ENCODE peak calls at places on chromosomes 3 and 15, in seven cellular contexts. V is body of pancreas, E is neuronal stem cell, R is ovary, Y is fibroblast of the aortic adventitia, L is NCI-H1417, Z is NCI-H1694. S is an unnamed sample.

GRCh38 chr3:82629937-82630336 is 868.5 kb upstream of the GBE1 start:
- DNase-seq in V (no peak), E (no peak), R (no peak), Y (no peak), L (no peak), Z (no peak), S (no peak)

GRCh38 chr3:1068985-1069384 is 23.8 kb upstream of the CNTN6 start:
- DNase-seq in V (no peak), E (no peak), R (no peak), Y (no peak), L (no peak), Z (no peak), S (no peak)

GRCh38 chr15:56772868-56773639 is 39.7 kb upstream of the ZNF280D start:
- DNase-seq in V (no peak), E (no peak), R (no peak), Y (no peak), L (peak), Z (no peak), S (no peak)

GRCh38 chr15:66706225-66706732 is 4.2 kb downstream of the SMAD6 start:
- DNase-seq in V (peak), E (no peak), R (no peak), Y (peak), L (no peak), Z (no peak), S (no peak)

GRCh38 chr15:61715082-61715481 is 345.2 kb downstream of the VPS13C start:
- DNase-seq in V (peak), E (no peak), R (no peak), Y (no peak), L (no peak), Z (no peak), S (no peak)

GRCh38 chr3:28726840-28727239 is 378.2 kb upstream of the AZI2 start:
- DNase-seq in V (peak), E (peak), R (no peak), Y (peak), L (peak), Z (no peak), S (peak)

GRCh38 chr15:85551221-85551832 is 170.9 kb downstream of the AKAP13 start:
- DNase-seq in V (no peak), E (no peak), R (no peak), Y (peak), L (no peak), Z (no peak), S (no peak)

GRCh38 chr3:31840252-31840651 is 140.8 kb downstream of the OSBPL10 start:
- DNase-seq in V (no peak), E (no peak), R (no peak), Y (no peak), L (no peak), Z (no peak), S (no peak)

GRCh38 chr15:25176616-25176923 is 221.8 kb downstream of the SNRPN start:
- DNase-seq in V (no peak), E (no peak), R (no peak), Y (no peak), L (no peak), Z (no peak), S (peak)

GRCh38 chr15:92011611-92012367 is 158.3 kb downstream of the SLCO3A1 start:
- DNase-seq in V (no peak), E (no peak), R (no peak), Y (peak), L (peak), Z (peak), S (no peak)

GRCh38 chr3:36546196-36546595 is 165.9 kb downstream of the STAC start:
- DNase-seq in V (no peak), E (no peak), R (no peak), Y (peak), L (no peak), Z (peak), S (peak)

GRCh38 chr15:53559364-53560253 is 199.9 kb downstream of the WDR72 start:
- DNase-seq in V (no peak), E (peak), R (no peak), Y (no peak), L (no peak), Z (no peak), S (no peak)

GRCh38 chr3:128266453-128266852 is 113.2 kb downstream of the EEFSEC start:
- DNase-seq in V (no peak), E (no peak), R (no peak), Y (no peak), L (no peak), Z (no peak), S (no peak)

GRCh38 chr3:122577409-122578028 is at the start of gene PARP15:
- DNase-seq in V (no peak), E (no peak), R (peak), Y (peak), L (no peak), Z (no peak), S (peak)

GRCh38 chr3:46907271-46907670 is 29.8 kb downstream of the PTH1R start:
- DNase-seq in V (no peak), E (no peak), R (no peak), Y (no peak), L (no peak), Z (no peak), S (no peak)

GRCh38 chr3:142987080-142987700 is 14.2 kb upstream of the U2SURP start:
- DNase-seq in V (no peak), E (no peak), R (no peak), Y (peak), L (peak), Z (peak), S (peak)

GRCh38 chr3:61574854-61575253 is 13.5 kb downstream of the PTPRG start:
- DNase-seq in V (no peak), E (no peak), R (no peak), Y (peak), L (no peak), Z (no peak), S (peak)

GRCh38 chr3:5126586-5126985 is 4.5 kb downstream of the ARL8B start:
- DNase-seq in V (no peak), E (no peak), R (no peak), Y (peak), L (no peak), Z (no peak), S (peak)

GRCh38 chr15:68909601-68910000 is 20.7 kb upstream of the SPESP1 start:
- DNase-seq in V (no peak), E (no peak), R (no peak), Y (no peak), L (no peak), Z (no peak), S (no peak)

GRCh38 chr15:35458176-35458856 is 87.6 kb downstream of the DPH6 start:
- DNase-seq in V (no peak), E (no peak), R (no peak), Y (no peak), L (no peak), Z (no peak), S (no peak)

GRCh38 chr3:154584041-154584440 is 154.1 kb upstream of the GPR149 start:
- DNase-seq in V (no peak), E (peak), R (no peak), Y (no peak), L (no peak), Z (no peak), S (no peak)

GRCh38 chr15:85453144-85453872 is 72.9 kb downstream of the AKAP13 start:
- DNase-seq in V (no peak), E (no peak), R (no peak), Y (no peak), L (no peak), Z (no peak), S (no peak)

GRCh38 chr3:146382386-146382785 is 87.0 kb downstream of the PLSCR2 start:
- DNase-seq in V (no peak), E (no peak), R (no peak), Y (peak), L (no peak), Z (no peak), S (peak)

GRCh38 chr3:158845748-158846350 is 44.0 kb downstream of the MFSD1 start:
- DNase-seq in V (peak), E (peak), R (no peak), Y (peak), L (peak), Z (peak), S (peak)

GRCh38 chr3:73148207-73148606 is 86.7 kb downstream of the EBLN2 start:
- DNase-seq in V (no peak), E (no peak), R (no peak), Y (peak), L (no peak), Z (no peak), S (no peak)

GRCh38 chr3:53255360-53255774 is 455 bp downstream of the TKT start:
- DNase-seq in V (peak), E (no peak), R (peak), Y (no peak), L (peak), Z (no peak), S (peak)

GRCh38 chr3:79517766-79518413 is 249.9 kb downstream of the ROBO1 start:
- DNase-seq in V (no peak), E (peak), R (no peak), Y (peak), L (no peak), Z (no peak), S (peak)

GRCh38 chr15:60326824-60327654 is 70.7 kb downstream of the ANXA2 start:
- DNase-seq in V (no peak), E (peak), R (no peak), Y (peak), L (peak), Z (peak), S (peak)

GRCh38 chr3:73449774-73450173 is 175.0 kb downstream of the PDZRN3 start:
- DNase-seq in V (no peak), E (no peak), R (no peak), Y (no peak), L (no peak), Z (no peak), S (no peak)

GRCh38 chr15:101053261-101053660 is 134.1 kb downstream of the LRRK1 start:
- DNase-seq in V (no peak), E (no peak), R (peak), Y (no peak), L (no peak), Z (no peak), S (no peak)

GRCh38 chr3:8996681-8997121 is 33.4 kb upstream of the RAD18 start:
- DNase-seq in V (peak), E (no peak), R (peak), Y (peak), L (no peak), Z (no peak), S (peak)